ENCODE peak calls at places on chromosomes 1 and 21, in ten cellular contexts. M, R, D, S, I, Q, W, X, A and Y are unnamed samples.
A peak's percentile ranks its signal among the peaks of the same experiment; 100 is the strongest.

GRCh38 chr1:81409875-81410274 is 390.9 kb upstream of the ADGRL2 start:
- DNase-seq in M (no peak), R (no peak), D (no peak), S (no peak), I (no peak), Q (no peak), W (no peak), X (no peak), A (no peak), Y (no peak)

GRCh38 chr1:200226268-200226968 is 183.4 kb downstream of the ZNF281 start:
- DNase-seq in M (no peak), R (no peak), D (no peak), S (no peak), I (no peak), Q (no peak), W (no peak), X (peak; percentile 72), A (no peak), Y (no peak)

GRCh38 chr1:10663668-10664035 is 132.8 kb downstream of the CASZ1 start:
- DNase-seq in M (no peak), R (peak; percentile 59), D (no peak), S (no peak), I (no peak), Q (no peak), W (peak; percentile 18), X (peak; percentile 66), A (no peak), Y (peak; percentile 87)

GRCh38 chr1:181608951-181609350 is 125.6 kb downstream of the CACNA1E start:
- DNase-seq in M (no peak), R (no peak), D (no peak), S (no peak), I (no peak), Q (no peak), W (no peak), X (peak; percentile 48), A (no peak), Y (no peak)

GRCh38 chr1:99599678-99600175 is 46.2 kb upstream of the PALMD start:
- DNase-seq in M (peak; percentile 86), R (no peak), D (peak; percentile 96), S (no peak), I (no peak), Q (no peak), W (no peak), X (no peak), A (peak; percentile 84), Y (no peak)

GRCh38 chr21:27480841-27481261 is 514.0 kb upstream of the ADAMTS5 start:
- DNase-seq in M (no peak), R (no peak), D (peak; percentile 34), S (no peak), I (no peak), Q (no peak), W (no peak), X (no peak), A (peak; percentile 17), Y (no peak)

GRCh38 chr1:53410691-53411090 is 48.5 kb upstream of the DMRTB1 start:
- DNase-seq in M (no peak), R (no peak), D (no peak), S (no peak), I (no peak), Q (no peak), W (no peak), X (no peak), A (no peak), Y (no peak)

GRCh38 chr1:6221210-6221784 is 14.5 kb downstream of the ICMT start:
- DNase-seq in M (no peak), R (no peak), D (no peak), S (no peak), I (no peak), Q (no peak), W (no peak), X (no peak), A (no peak), Y (no peak)

GRCh38 chr1:66261370-66261769 is 272.6 kb upstream of the SGIP1 start:
- DNase-seq in M (peak; percentile 67), R (no peak), D (no peak), S (no peak), I (no peak), Q (no peak), W (no peak), X (no peak), A (peak; percentile 29), Y (no peak)

GRCh38 chr1:219805191-219805590 is 123.2 kb downstream of the SLC30A10 start:
- DNase-seq in M (no peak), R (no peak), D (no peak), S (no peak), I (peak; percentile 15), Q (no peak), W (no peak), X (no peak), A (peak; percentile 68), Y (no peak)

GRCh38 chr1:98410082-98410481 is 251.4 kb upstream of the SNX7 start:
- DNase-seq in M (no peak), R (no peak), D (no peak), S (no peak), I (no peak), Q (no peak), W (no peak), X (no peak), A (no peak), Y (no peak)

GRCh38 chr1:30526652-30527345 is 196.6 kb downstream of the MATN1 start:
- DNase-seq in M (peak; percentile 89), R (no peak), D (no peak), S (no peak), I (no peak), Q (no peak), W (no peak), X (no peak), A (no peak), Y (peak; percentile 38)

GRCh38 chr21:44732263-44732662 is 20.9 kb upstream of the TSPEAR start:
- DNase-seq in M (no peak), R (no peak), D (no peak), S (no peak), I (no peak), Q (no peak), W (no peak), X (no peak), A (no peak), Y (no peak)

GRCh38 chr1:167465018-167465417 is 53.3 kb downstream of the CD247 start:
- DNase-seq in M (no peak), R (no peak), D (no peak), S (no peak), I (peak; percentile 4), Q (no peak), W (no peak), X (no peak), A (no peak), Y (peak; percentile 12)

GRCh38 chr1:44673675-44674112 is 587 bp downstream of the TMEM53 start:
- DNase-seq in M (peak; percentile 13), R (no peak), D (no peak), S (no peak), I (no peak), Q (no peak), W (no peak), X (no peak), A (peak; percentile 11), Y (no peak)

GRCh38 chr21:35338881-35339632 is 290.0 kb upstream of the RUNX1 start:
- DNase-seq in M (no peak), R (no peak), D (no peak), S (no peak), I (no peak), Q (no peak), W (no peak), X (no peak), A (no peak), Y (no peak)

GRCh38 chr1:206534552-206534951 is 27.2 kb downstream of the RASSF5 start:
- DNase-seq in M (no peak), R (no peak), D (no peak), S (no peak), I (no peak), Q (no peak), W (no peak), X (no peak), A (no peak), Y (no peak)

GRCh38 chr1:153483776-153484175 is 23.3 kb upstream of the S100A7 start:
- DNase-seq in M (no peak), R (no peak), D (no peak), S (no peak), I (no peak), Q (no peak), W (no peak), X (peak; percentile 44), A (peak; percentile 38), Y (no peak)

GRCh38 chr1:15830284-15830657 is 17.2 kb upstream of the SPEN start:
- DNase-seq in M (no peak), R (no peak), D (no peak), S (no peak), I (no peak), Q (no peak), W (no peak), X (peak; percentile 44), A (no peak), Y (no peak)

GRCh38 chr1:159187647-159188374 is 16.4 kb downstream of the CADM3 start:
- DNase-seq in M (no peak), R (no peak), D (peak; percentile 30), S (no peak), I (no peak), Q (no peak), W (no peak), X (peak; percentile 81), A (no peak), Y (no peak)

GRCh38 chr1:110408488-110408887 is 994 bp upstream of the LAMTOR5 start:
- DNase-seq in M (no peak), R (no peak), D (no peak), S (no peak), I (no peak), Q (no peak), W (no peak), X (no peak), A (peak; percentile 58), Y (no peak)

GRCh38 chr1:222247811-222248310 is 300.0 kb downstream of the HHIPL2 start:
- DNase-seq in M (no peak), R (no peak), D (no peak), S (no peak), I (no peak), Q (no peak), W (no peak), X (no peak), A (no peak), Y (no peak)

GRCh38 chr1:5770981-5771765 is 221.1 kb downstream of the NPHP4 start:
- DNase-seq in M (no peak), R (no peak), D (no peak), S (no peak), I (peak; percentile 39), Q (no peak), W (no peak), X (no peak), A (no peak), Y (peak; percentile 68)

GRCh38 chr1:74689800-74690696 is 16.5 kb upstream of the ERICH3 start:
- DNase-seq in M (peak; percentile 56), R (peak; percentile 4), D (peak; percentile 59), S (no peak), I (peak; percentile 69), Q (peak; percentile 36), W (no peak), X (peak; percentile 84), A (peak; percentile 87), Y (no peak)

GRCh38 chr1:117629625-117630422 is 24.0 kb downstream of the TENT5C start:
- DNase-seq in M (no peak), R (no peak), D (no peak), S (no peak), I (no peak), Q (no peak), W (no peak), X (no peak), A (no peak), Y (no peak)

GRCh38 chr1:204321665-204322064 is 38.1 kb downstream of the PLEKHA6 start:
- DNase-seq in M (peak; percentile 28), R (no peak), D (no peak), S (no peak), I (no peak), Q (no peak), W (no peak), X (no peak), A (peak; percentile 37), Y (no peak)

GRCh38 chr1:19003371-19004290 is 47.2 kb upstream of the IFFO2 start:
- DNase-seq in M (no peak), R (no peak), D (no peak), S (no peak), I (no peak), Q (no peak), W (no peak), X (no peak), A (no peak), Y (no peak)

GRCh38 chr1:202684716-202685115 is 25.5 kb downstream of the SYT2 start:
- DNase-seq in M (no peak), R (no peak), D (peak; percentile 44), S (no peak), I (no peak), Q (no peak), W (no peak), X (no peak), A (no peak), Y (no peak)